ENCODE peak calls at places on chromosomes 2 and 18, in four cellular contexts. Z is NB4, R is sigmoid colon, W is HCT116. B is an unnamed sample.

GRCh38 chr2:170226216-170226615 is 48.3 kb downstream of the MYO3B start:
- DNase-seq in Z (no peak), W (no peak), R (no peak), B (no peak)

GRCh38 chr18:59787998-59788875 is 91.0 kb upstream of the CCBE1 start:
- DNase-seq in R (no peak), Z (no peak), W (peak), B (peak)

GRCh38 chr2:216802516-216803265 is 57.2 kb downstream of the TNP1 start:
- DNase-seq in Z (no peak), W (no peak), R (no peak), B (no peak)

GRCh38 chr2:48129256-48129950 is 223.1 kb upstream of the FBXO11 start:
- DNase-seq in W (no peak), Z (no peak), R (no peak), B (no peak)

GRCh38 chr2:68796306-68796905 is 61.8 kb downstream of the ARHGAP25 start:
- DNase-seq in Z (peak), W (no peak), R (no peak), B (no peak)

GRCh38 chr18:8254664-8255063 is 354.6 kb upstream of the RAB12 start:
- DNase-seq in Z (no peak), R (no peak), W (no peak), B (no peak)

GRCh38 chr18:76487076-76487475 is 8.0 kb downstream of the ZNF516 start:
- DNase-seq in W (no peak), R (no peak), Z (no peak), B (no peak)

GRCh38 chr18:26342646-26343045 is 116.4 kb downstream of the TAF4B start:
- DNase-seq in W (no peak), Z (no peak), R (no peak), B (no peak)

GRCh38 chr2:59314367-59314766 is 1073.2 kb upstream of the FANCL start:
- DNase-seq in Z (peak), R (no peak), W (no peak), B (no peak)

GRCh38 chr2:31065356-31065755 is 72.9 kb downstream of the GALNT14 start:
- DNase-seq in W (no peak), R (no peak), Z (no peak), B (no peak)

GRCh38 chr18:58080516-58080915 is 36.5 kb downstream of the NEDD4L start:
- DNase-seq in Z (no peak), W (no peak), R (no peak), B (no peak)

GRCh38 chr2:201144101-201145051 is 28.4 kb downstream of the CFLAR start:
- DNase-seq in R (no peak), Z (no peak), W (no peak), B (no peak)

GRCh38 chr2:201136889-201137321 is 20.9 kb downstream of the CFLAR start:
- DNase-seq in W (no peak), Z (no peak), R (no peak), B (no peak)

GRCh38 chr2:201138401-201138970 is 22.5 kb downstream of the CFLAR start:
- DNase-seq in Z (no peak), W (no peak), R (no peak), B (no peak)

GRCh38 chr2:201137505-201138400 is 21.8 kb downstream of the CFLAR start:
- DNase-seq in R (no peak), W (no peak), Z (no peak), B (no peak)

DNA sequence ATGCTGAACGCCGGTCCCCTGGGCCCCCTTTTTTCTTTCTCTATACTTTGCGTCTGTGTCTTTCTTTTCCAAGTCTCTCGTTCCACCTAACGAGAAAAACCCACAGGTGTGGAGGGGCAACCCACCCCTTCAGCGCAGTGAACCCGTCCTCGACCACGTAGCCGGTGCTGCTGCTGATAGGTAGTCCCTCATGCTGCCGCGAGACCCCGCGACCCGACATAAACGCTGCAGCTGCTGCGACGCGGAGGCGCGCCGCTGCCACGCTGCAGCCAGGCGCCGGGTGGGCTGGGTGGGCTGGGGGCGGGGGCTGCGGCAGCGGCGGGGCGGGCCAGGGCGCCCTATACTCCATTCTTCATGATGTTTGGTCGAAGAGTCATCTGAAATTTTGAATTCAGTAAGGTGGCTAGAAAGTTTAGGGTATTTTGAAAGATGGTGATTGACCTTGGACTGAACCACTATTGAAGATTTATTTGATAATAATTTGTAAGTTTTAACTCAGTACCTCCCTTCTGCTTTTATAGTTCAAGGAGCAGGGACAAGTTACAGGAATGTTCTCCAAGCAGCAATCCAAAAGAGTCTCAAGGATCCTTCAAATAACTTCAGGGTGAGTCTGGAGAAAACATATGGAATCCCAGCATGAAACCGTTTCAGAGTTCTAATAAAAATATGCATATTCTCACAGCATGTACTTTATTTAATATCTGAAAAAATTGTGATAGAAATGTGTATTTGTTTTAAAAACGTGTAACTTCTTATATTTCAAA is 24.1 kb downstream of the CFLAR start:
- DNase-seq in R (no peak), W (no peak), Z (no peak), B (no peak)
- TF ChIP-seq POLR2A in R (no peak), W (no peak), Z (no peak), B (no peak)

GRCh38 chr2:73114273-73114867 is 1.6 kb upstream of the RAB11FIP5 start:
- DNase-seq in Z (no peak), W (no peak), R (no peak), B (no peak)

GRCh38 chr2:73112026-73112912 is 479 bp downstream of the RAB11FIP5 start:
- DNase-seq in W (peak), R (peak), Z (peak), B (no peak)

GRCh38 chr2:73111300-73112025 is 1.3 kb downstream of the RAB11FIP5 start:
- DNase-seq in R (no peak), W (peak), Z (peak), B (peak)

GRCh38 chr2:73113634-73113958 is 848 bp upstream of the RAB11FIP5 start:
- DNase-seq in Z (no peak), W (no peak), R (no peak), B (no peak)

DNA sequence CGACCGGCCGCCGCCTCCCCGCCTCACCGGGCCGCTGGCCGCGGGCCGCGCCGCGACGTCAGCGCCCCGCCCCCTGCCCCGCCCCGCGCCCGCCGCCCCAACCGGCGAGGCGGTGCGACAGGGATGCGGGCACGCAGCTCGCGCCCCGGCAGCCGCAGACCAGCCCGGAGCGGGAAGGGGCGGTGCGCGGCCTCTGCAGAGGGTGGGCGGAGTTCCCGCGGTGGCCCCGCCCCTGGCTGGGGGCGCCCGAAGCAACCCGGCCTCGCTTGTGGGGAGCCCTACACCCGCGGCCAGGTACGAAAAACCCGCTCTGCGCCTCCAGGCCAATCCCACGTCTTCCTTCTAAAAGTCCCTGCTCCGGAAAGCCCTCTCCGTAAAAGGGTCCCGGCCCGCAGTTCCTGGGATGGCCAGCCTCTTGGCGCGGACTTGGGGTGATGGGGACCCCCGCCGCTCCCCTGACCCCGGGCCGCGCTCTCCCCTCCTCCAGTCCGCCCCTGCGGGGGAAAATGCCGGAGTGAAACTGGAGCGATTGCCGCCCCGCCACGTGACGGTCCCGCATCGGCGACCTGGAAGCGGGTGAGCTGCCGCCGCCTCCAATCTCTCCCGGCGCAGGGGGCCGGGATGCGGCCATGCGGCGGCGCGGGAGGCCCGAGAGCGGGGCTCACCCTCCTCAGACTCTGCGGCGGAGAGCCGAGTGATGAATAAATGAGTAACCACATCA is at the start of gene RAB11FIP5:
- DNase-seq in W (peak), Z (peak), R (peak), B (peak)
- TF ChIP-seq POLR2A in W (no peak), Z (no peak), R (no peak), B (peak)

GRCh38 chr2:201233192-201234166 is 26.9 kb upstream of the CASP8 start:
- DNase-seq in W (peak), R (peak), Z (peak), B (peak)
- TF ChIP-seq POLR2A in W (peak), R (peak), Z (peak), B (peak)

DNA sequence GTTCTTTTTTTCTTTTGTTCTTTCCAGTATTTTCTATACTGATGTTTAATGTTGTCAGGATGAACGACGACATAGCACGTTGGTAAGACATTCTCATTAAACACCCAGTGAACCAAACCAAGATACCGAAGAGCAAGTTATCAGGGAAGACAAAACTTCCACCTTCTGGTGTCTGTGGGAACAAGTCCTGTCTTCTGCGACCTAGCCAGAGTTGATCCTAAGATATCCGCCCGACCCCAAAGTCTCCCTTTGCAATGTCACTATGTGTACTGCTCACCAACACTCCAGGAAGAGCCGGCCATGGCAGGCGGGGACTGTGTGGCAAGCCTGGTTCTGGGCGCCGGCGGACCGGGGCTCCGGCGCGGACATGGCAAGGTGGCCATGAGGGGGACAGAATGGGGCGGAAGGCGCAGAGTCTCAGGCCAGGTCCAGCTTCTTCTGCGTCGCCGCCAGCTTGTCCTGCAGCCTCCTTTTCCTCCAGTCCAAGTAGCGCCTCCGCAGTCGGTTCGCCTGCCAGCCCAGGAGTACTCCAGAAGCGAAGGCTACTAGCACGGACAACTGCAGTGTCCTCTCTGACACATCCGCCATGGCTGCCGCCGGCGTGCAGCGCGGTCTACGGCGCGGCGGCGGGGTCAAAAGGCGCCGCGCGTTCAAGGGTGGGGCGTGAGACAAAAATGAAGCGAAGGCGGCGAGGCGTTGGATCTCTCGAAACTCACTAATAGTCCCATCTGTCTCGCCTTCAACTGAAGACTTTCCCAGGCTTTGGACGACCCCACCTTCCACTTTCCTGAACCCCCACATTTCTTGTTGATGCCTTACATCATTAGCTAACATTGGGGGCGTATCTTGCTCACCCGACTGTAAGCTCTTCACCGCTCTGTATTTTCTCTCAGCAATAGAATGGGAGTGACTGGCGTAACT is at the start of gene MTLN:
- DNase-seq in W (peak), Z (peak), R (peak), B (peak)
- TF ChIP-seq POLR2A in W (peak), Z (peak), R (peak), B (peak)

GRCh38 chr2:3379647-3380534 is at the start of gene TRAPPC12:
- DNase-seq in R (peak), W (peak), Z (peak), B (peak)

GRCh38 chr2:3379339-3379646 is 201 bp upstream of the TRAPPC12 start:
- DNase-seq in W (no peak), Z (no peak), R (no peak), B (no peak)

GRCh38 chr2:3377279-3377611 is 373 bp downstream of the EIPR1 start:
- DNase-seq in W (peak), Z (peak), R (no peak), B (peak)

GRCh38 chr2:3376821-3377220 is 797 bp downstream of the EIPR1 start:
- DNase-seq in R (no peak), Z (peak), W (no peak), B (no peak)

GRCh38 chr2:3377612-3378432 is at the start of gene EIPR1:
- DNase-seq in W (peak), Z (peak), R (peak), B (peak)
- TF ChIP-seq POLR2A in W (peak), Z (peak), R (peak), B (peak)

DNA sequence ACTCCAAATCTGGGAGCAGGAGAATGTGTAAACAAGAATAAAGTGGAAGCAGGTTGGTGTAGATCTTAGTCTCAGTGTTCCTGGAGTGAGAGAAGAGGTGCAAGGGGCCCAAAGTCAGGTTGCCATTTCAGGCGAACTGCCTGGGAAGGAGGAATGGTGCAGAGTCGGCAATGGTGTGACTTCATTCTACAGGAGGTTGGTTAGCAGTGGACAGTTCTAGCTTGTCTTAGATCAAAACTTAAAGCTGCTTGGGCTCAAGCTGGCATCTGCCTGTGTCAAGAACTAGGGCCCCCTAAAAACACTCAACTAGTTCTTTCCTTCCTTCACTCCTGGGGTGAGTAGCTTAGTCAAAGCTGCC is 3.5 kb downstream of the STK16 start:
- DNase-seq in Z (no peak), W (no peak), R (no peak), B (no peak)
- TF ChIP-seq POLR2A in Z (no peak), W (no peak), R (no peak), B (no peak)

DNA sequence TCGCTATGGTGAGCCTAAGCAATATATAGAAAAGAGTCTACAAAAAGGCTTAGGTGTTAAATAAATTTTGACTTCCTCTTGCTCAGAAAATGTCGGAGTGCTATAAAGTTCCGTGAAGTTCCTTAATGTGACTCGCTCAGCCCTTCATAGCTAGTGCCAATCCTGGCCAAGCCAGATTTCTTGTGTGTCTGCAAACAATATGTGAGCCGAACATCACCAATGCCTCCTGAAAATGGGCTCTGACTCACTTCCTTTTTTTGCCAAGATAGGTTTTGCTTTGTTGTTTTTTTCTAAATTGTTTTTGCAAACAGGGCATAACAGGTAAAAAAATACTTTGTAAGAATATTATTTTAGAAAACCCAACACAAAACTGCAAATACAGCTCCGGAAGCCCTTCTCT is 26.1 kb downstream of the CDC42EP3 start:
- DNase-seq in R (no peak), Z (peak), W (no peak), B (no peak)
- TF ChIP-seq POLR2A in R (no peak), Z (no peak), W (no peak), B (no peak)

DNA sequence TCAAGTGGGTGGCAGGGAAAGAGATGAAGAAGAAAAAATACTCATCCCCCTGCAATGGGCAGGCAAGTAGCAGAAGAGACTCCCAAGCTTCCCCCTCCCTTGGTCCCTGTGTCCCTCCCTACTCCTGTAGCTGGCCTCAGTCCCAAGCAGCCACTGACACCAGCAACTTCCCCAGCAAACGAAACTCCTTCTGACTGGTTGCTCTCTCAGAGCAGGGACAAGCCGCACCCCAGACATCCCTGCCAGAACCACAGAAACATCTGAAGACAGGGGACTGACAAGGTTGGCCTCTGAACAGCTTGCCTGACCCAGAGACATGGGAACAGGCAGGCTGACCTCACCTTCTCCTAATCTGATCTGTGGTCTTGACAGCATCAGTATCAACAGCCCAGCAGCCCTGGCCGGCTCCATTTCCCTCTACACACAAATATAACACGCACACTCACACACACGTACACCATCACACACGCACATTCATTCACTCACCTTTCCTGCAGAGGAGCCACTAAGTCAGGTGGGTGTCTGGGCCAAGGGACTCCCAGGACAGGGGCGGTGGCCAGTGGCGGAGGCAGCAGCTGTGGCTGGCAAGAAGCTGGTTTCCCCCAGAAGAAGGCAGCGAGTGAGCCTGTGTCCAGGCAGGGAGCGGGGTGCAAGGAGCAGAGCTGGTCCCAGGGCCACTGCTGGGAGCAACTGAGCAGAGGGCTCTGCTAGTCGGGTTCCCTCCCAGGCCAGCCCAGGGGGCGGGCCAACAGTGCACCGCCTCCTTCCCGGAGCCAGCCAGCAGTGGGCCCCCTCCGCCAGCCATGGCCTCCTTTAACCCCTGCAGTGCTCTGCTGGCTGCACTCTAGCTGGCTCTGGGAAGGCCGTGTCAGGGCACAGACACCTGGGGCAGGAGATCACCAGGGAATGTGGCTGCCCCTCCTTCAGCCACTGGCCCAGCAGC is 59.1 kb downstream of the TNS1 start:
- DNase-seq in R (peak), W (peak), Z (peak), B (peak)
- TF ChIP-seq POLR2A in R (peak), W (no peak), Z (no peak), B (peak)

GRCh38 chr2:88627055-88627855 is at the start of gene EIF2AK3:
- DNase-seq in Z (peak), R (peak), W (peak), B (peak)
- TF ChIP-seq POLR2A in Z (peak), R (peak), W (no peak), B (peak)

B was measured in H54.